ENCODE peak calls at places on chromosomes 16 and 17, in nine cellular contexts. One of them, this sample, is unnamed.

GRCh38 chr17:73455050-73455687 is 143.4 kb upstream of the CDC42EP4 start:
- DNase-seq in glutamatergic neuron: peak
- DNase-seq in A549: no peak
- DNase-seq in osteocyte: no peak
- DNase-seq in GM13977: no peak
- DNase-seq in AG09319: no peak
- DNase-seq in pancreas: no peak
- DNase-seq in omental fat pad: no peak
- DNase-seq in cardiac fibroblast: no peak
- DNase-seq in this sample: no peak

GRCh38 chr17:48131216-48131824 is 23.8 kb downstream of the SNX11 start:
- DNase-seq in A549: peak
- DNase-seq in cardiac fibroblast: peak
- DNase-seq in osteocyte: no peak
- DNase-seq in omental fat pad: no peak
- DNase-seq in AG09319: peak
- DNase-seq in glutamatergic neuron: peak
- DNase-seq in pancreas: peak
- DNase-seq in GM13977: peak
- DNase-seq in this sample: peak

GRCh38 chr16:27383511-27384243 is 18.3 kb upstream of the IL21R start:
- DNase-seq in cardiac fibroblast: no peak
- DNase-seq in omental fat pad: no peak
- DNase-seq in A549: no peak
- DNase-seq in glutamatergic neuron: no peak
- DNase-seq in pancreas: peak
- DNase-seq in osteocyte: no peak
- DNase-seq in AG09319: no peak
- DNase-seq in GM13977: no peak
- DNase-seq in this sample: no peak

GRCh38 chr16:73886378-73886777 is 410.2 kb upstream of the PSMD7 start:
- DNase-seq in cardiac fibroblast: no peak
- DNase-seq in pancreas: no peak
- DNase-seq in osteocyte: no peak
- DNase-seq in A549: no peak
- DNase-seq in glutamatergic neuron: no peak
- DNase-seq in AG09319: no peak
- DNase-seq in GM13977: no peak
- DNase-seq in omental fat pad: no peak
- DNase-seq in this sample: no peak

GRCh38 chr17:76474894-76475293 is 7.5 kb downstream of the AANAT start:
- DNase-seq in A549: no peak
- DNase-seq in GM13977: no peak
- DNase-seq in pancreas: no peak
- DNase-seq in cardiac fibroblast: no peak
- DNase-seq in osteocyte: no peak
- DNase-seq in glutamatergic neuron: no peak
- DNase-seq in omental fat pad: no peak
- DNase-seq in AG09319: no peak
- DNase-seq in this sample: no peak

GRCh38 chr17:76102944-76103273 is 678 bp downstream of the EXOC7 start:
- DNase-seq in glutamatergic neuron: no peak
- DNase-seq in omental fat pad: no peak
- DNase-seq in AG09319: no peak
- DNase-seq in A549: no peak
- DNase-seq in cardiac fibroblast: no peak
- DNase-seq in pancreas: no peak
- DNase-seq in osteocyte: no peak
- DNase-seq in GM13977: no peak
- DNase-seq in this sample: no peak

GRCh38 chr17:64118452-64118979 is 11.4 kb downstream of the ERN1 start:
- DNase-seq in osteocyte: peak
- DNase-seq in cardiac fibroblast: peak
- DNase-seq in GM13977: no peak
- DNase-seq in omental fat pad: no peak
- DNase-seq in A549: no peak
- DNase-seq in AG09319: no peak
- DNase-seq in glutamatergic neuron: no peak
- DNase-seq in pancreas: peak
- DNase-seq in this sample: no peak

GRCh38 chr16:56869513-56870270 is 4.7 kb downstream of the SLC12A3 start:
- DNase-seq in osteocyte: no peak
- DNase-seq in AG09319: no peak
- DNase-seq in GM13977: peak
- DNase-seq in cardiac fibroblast: peak
- DNase-seq in omental fat pad: no peak
- DNase-seq in pancreas: no peak
- DNase-seq in glutamatergic neuron: no peak
- DNase-seq in A549: peak
- DNase-seq in this sample: no peak

GRCh38 chr16:88515405-88515804 is 54.8 kb upstream of the ZC3H18 start:
- DNase-seq in AG09319: no peak
- DNase-seq in cardiac fibroblast: no peak
- DNase-seq in omental fat pad: no peak
- DNase-seq in osteocyte: no peak
- DNase-seq in glutamatergic neuron: no peak
- DNase-seq in A549: no peak
- DNase-seq in pancreas: no peak
- DNase-seq in GM13977: no peak
- DNase-seq in this sample: no peak
- TF ChIP-seq CTCF in AG09319: no peak
- TF ChIP-seq CTCF in cardiac fibroblast: no peak
- TF ChIP-seq CTCF in omental fat pad: no peak
- TF ChIP-seq CTCF in osteocyte: no peak
- TF ChIP-seq CTCF in glutamatergic neuron: no peak
- TF ChIP-seq CTCF in A549: no peak
- TF ChIP-seq CTCF in pancreas: no peak
- TF ChIP-seq CTCF in GM13977: no peak
- TF ChIP-seq CTCF in this sample: no peak

GRCh38 chr16:23682181-23682580 is 3.5 kb downstream of the PLK1 start:
- DNase-seq in A549: no peak
- DNase-seq in omental fat pad: no peak
- DNase-seq in AG09319: no peak
- DNase-seq in GM13977: no peak
- DNase-seq in pancreas: no peak
- DNase-seq in osteocyte: no peak
- DNase-seq in glutamatergic neuron: no peak
- DNase-seq in cardiac fibroblast: peak
- DNase-seq in this sample: no peak

GRCh38 chr16:23676924-23677480 is 1.7 kb upstream of the PLK1 start:
- DNase-seq in cardiac fibroblast: peak
- DNase-seq in glutamatergic neuron: no peak
- DNase-seq in omental fat pad: no peak
- DNase-seq in pancreas: peak
- DNase-seq in GM13977: no peak
- DNase-seq in A549: no peak
- DNase-seq in osteocyte: no peak
- DNase-seq in AG09319: no peak
- DNase-seq in this sample: no peak

GRCh38 chr16:23678430-23679273 is at the start of gene PLK1:
- DNase-seq in omental fat pad: peak
- DNase-seq in cardiac fibroblast: peak
- DNase-seq in A549: peak
- DNase-seq in osteocyte: peak
- DNase-seq in AG09319: peak
- DNase-seq in glutamatergic neuron: peak
- DNase-seq in GM13977: peak
- DNase-seq in pancreas: peak
- DNase-seq in this sample: peak

GRCh38 chr16:23679986-23680336 is 1.3 kb downstream of the PLK1 start:
- DNase-seq in A549: no peak
- DNase-seq in AG09319: no peak
- DNase-seq in cardiac fibroblast: no peak
- DNase-seq in glutamatergic neuron: no peak
- DNase-seq in pancreas: no peak
- DNase-seq in osteocyte: no peak
- DNase-seq in omental fat pad: no peak
- DNase-seq in GM13977: no peak
- DNase-seq in this sample: no peak

DNA sequence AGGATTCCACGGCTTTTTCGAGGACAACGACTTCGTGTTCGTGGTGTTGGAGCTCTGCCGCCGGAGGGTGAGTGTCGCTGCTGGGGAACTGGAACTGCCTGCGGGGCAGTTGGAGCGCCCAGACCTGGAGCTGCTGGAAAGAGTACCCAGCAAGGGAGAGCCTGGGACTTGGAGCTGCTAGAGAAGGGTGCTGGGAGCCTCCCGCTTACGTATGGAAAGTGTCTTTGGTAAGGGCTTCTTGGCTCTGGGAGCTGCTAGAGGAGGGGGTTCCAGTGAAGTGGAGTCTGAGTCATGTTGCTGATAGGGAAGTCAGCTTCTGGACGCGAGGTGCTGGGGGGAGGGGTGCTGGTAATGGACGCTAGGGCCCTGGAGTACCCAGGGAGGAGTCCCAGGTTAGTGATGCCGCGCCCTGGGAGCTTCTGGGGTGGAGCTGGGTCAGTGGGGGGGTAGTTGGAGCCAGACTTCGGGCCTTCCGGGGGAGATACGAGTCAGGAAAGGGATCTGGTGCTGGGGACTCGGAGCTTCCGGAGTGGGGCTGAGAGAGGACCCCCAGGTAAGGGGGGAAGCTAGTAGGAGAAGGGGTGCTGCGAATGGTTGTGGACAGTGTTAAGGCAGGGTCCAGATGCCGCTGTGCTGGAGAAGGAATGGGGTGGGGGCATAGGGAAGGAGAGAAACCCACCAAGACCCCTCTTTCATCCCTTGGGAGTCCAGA is 741 bp downstream of the PLK1 start:
- DNase-seq in AG09319: no peak
- DNase-seq in GM13977: peak
- DNase-seq in A549: peak
- DNase-seq in osteocyte: no peak
- DNase-seq in cardiac fibroblast: peak
- DNase-seq in pancreas: no peak
- DNase-seq in glutamatergic neuron: peak
- DNase-seq in omental fat pad: no peak
- DNase-seq in this sample: peak
- TF ChIP-seq CTCF in AG09319: no peak
- TF ChIP-seq CTCF in GM13977: no peak
- TF ChIP-seq CTCF in A549: no peak
- TF ChIP-seq CTCF in osteocyte: no peak
- TF ChIP-seq CTCF in cardiac fibroblast: no peak
- TF ChIP-seq CTCF in pancreas: no peak
- TF ChIP-seq CTCF in glutamatergic neuron: no peak
- TF ChIP-seq CTCF in omental fat pad: no peak
- TF ChIP-seq CTCF in this sample: no peak

DNA sequence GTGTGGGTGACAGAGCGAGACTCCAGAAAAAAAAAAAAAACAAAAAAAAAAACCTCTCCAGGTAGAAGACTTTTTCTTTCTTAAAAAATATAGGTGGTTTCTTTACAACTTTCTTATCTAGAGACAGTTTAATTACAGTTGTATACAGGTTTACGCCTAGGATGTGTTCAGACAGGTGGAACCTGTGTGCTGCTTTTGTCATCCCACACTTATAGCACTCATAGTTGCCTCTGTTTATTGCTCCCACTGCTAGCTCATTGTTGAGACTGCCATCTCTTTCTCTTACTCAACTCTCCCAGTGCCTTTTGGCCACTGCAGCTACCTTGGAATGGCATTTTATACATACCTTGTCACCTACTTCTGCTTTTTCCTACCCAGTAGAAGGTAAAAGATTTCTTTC is 19.1 kb upstream of the MED9 start:
- DNase-seq in GM13977: no peak
- DNase-seq in glutamatergic neuron: no peak
- DNase-seq in AG09319: no peak
- DNase-seq in pancreas: no peak
- DNase-seq in osteocyte: no peak
- DNase-seq in A549: no peak
- DNase-seq in omental fat pad: no peak
- DNase-seq in cardiac fibroblast: no peak
- DNase-seq in this sample: no peak
- TF ChIP-seq CTCF in GM13977: no peak
- TF ChIP-seq CTCF in glutamatergic neuron: no peak
- TF ChIP-seq CTCF in AG09319: no peak
- TF ChIP-seq CTCF in pancreas: no peak
- TF ChIP-seq CTCF in osteocyte: no peak
- TF ChIP-seq CTCF in A549: no peak
- TF ChIP-seq CTCF in omental fat pad: no peak
- TF ChIP-seq CTCF in cardiac fibroblast: no peak
- TF ChIP-seq CTCF in this sample: no peak

GRCh38 chr16:87393680-87394055 is 1.5 kb downstream of the MAP1LC3B start:
- DNase-seq in glutamatergic neuron: no peak
- DNase-seq in omental fat pad: no peak
- DNase-seq in pancreas: no peak
- DNase-seq in osteocyte: no peak
- DNase-seq in GM13977: no peak
- DNase-seq in A549: no peak
- DNase-seq in AG09319: no peak
- DNase-seq in cardiac fibroblast: no peak
- DNase-seq in this sample: no peak

GRCh38 chr16:87395181-87395842 is 3.2 kb downstream of the MAP1LC3B start:
- DNase-seq in A549: no peak
- DNase-seq in GM13977: no peak
- DNase-seq in osteocyte: no peak
- DNase-seq in glutamatergic neuron: no peak
- DNase-seq in omental fat pad: no peak
- DNase-seq in AG09319: no peak
- DNase-seq in pancreas: no peak
- DNase-seq in cardiac fibroblast: no peak
- DNase-seq in this sample: no peak

GRCh38 chr16:87391950-87392822 is at the start of gene MAP1LC3B:
- DNase-seq in osteocyte: peak
- DNase-seq in glutamatergic neuron: peak
- DNase-seq in GM13977: peak
- DNase-seq in cardiac fibroblast: peak
- DNase-seq in A549: peak
- DNase-seq in pancreas: peak
- DNase-seq in omental fat pad: peak
- DNase-seq in AG09319: peak
- DNase-seq in this sample: peak

GRCh38 chr16:87391324-87391949 is 699 bp upstream of the MAP1LC3B start:
- DNase-seq in omental fat pad: no peak
- DNase-seq in glutamatergic neuron: peak
- DNase-seq in cardiac fibroblast: peak
- DNase-seq in AG09319: no peak
- DNase-seq in pancreas: peak
- DNase-seq in A549: peak
- DNase-seq in osteocyte: no peak
- DNase-seq in GM13977: no peak
- DNase-seq in this sample: peak

DNA sequence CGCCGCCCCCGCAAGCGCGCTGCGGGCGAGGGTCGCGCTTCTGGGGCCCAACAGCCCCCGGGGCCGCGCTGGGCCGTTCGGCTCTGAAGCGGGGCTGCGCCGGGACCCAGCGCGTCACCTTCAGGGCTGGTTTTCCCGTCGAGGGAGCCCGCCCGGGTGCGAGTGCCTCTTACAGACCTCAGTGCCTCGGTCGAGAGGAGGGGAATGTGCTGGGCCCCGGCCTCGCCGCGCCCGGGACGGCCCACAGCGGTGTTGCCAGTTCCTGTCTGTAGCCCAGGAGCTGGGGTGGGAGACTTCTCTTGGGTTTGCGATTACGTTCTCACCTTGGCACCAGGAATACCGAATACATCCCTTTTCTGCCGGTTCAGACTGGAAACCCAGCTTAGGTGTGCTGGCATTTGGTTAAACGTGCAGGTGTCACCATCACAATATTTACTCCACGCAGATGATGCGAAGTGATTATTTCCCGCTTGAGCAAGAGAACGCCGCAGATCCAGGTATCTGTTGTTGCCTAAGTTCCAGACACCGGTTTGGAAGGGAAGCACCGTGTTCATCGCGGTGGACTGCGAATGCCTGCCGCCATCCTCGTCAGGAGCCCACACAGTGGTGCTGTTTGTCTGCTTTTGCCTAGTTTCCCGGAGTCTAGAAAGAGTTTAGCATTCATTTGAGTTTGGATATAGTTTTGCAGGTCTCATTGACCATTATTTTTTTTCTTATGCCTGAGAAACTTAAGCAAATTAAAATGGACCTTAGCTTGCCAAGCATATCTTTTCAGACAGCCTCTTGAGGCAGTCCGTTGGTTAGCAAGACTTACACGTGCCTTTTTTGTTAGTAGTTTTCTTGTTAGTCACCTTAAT is 915 bp downstream of the MAP1LC3B start:
- DNase-seq in cardiac fibroblast: peak
- DNase-seq in AG09319: no peak
- DNase-seq in pancreas: peak
- DNase-seq in glutamatergic neuron: peak
- DNase-seq in omental fat pad: no peak
- DNase-seq in A549: peak
- DNase-seq in GM13977: no peak
- DNase-seq in osteocyte: no peak
- DNase-seq in this sample: peak
- TF ChIP-seq CTCF in cardiac fibroblast: peak
- TF ChIP-seq CTCF in AG09319: peak
- TF ChIP-seq CTCF in pancreas: no peak
- TF ChIP-seq CTCF in glutamatergic neuron: no peak
- TF ChIP-seq CTCF in omental fat pad: no peak
- TF ChIP-seq CTCF in A549: no peak
- TF ChIP-seq CTCF in GM13977: peak
- TF ChIP-seq CTCF in osteocyte: peak
- TF ChIP-seq CTCF in this sample: no peak

This sample was measured in neural crest cell.